ENCODE peak calls at places on chromosomes 12 and 14, in five cellular contexts. Y is GM23338, N is RCC 7860, C is A549, O is T1000. P is an unnamed sample.

GRCh38 chr12:96520767-96521166 is 31.4 kb downstream of the CFAP54 start:
- DNase-seq in Y (no peak), N (no peak), C (no peak), O (no peak), P (no peak)

GRCh38 chr14:54762296-54762695 is 140.3 kb downstream of the GCH1 start:
- DNase-seq in Y (no peak), N (no peak), C (no peak), O (no peak), P (no peak)

GRCh38 chr12:68665016-68665569 is 21.7 kb upstream of the NUP107 start:
- DNase-seq in Y (no peak), N (no peak), C (peak), O (no peak), P (no peak)

GRCh38 chr12:27967551-27968054 is 4.9 kb downstream of the PTHLH start:
- DNase-seq in Y (no peak), N (peak), C (no peak), O (no peak), P (no peak)

GRCh38 chr12:109544955-109545531 is 28.3 kb downstream of the MMAB start:
- DNase-seq in Y (no peak), N (peak), C (no peak), O (peak), P (no peak)

GRCh38 chr14:36525746-36526099 is 5.7 kb upstream of the NKX2-1 start:
- DNase-seq in Y (no peak), N (no peak), C (no peak), O (no peak), P (no peak)

GRCh38 chr14:31949709-31950108 is 127.4 kb upstream of the ARHGAP5 start:
- DNase-seq in Y (no peak), N (no peak), C (peak), O (no peak), P (no peak)

GRCh38 chr14:95871531-95871930 is 5.1 kb upstream of the TUNAR start:
- DNase-seq in Y (no peak), N (no peak), C (no peak), O (no peak), P (no peak)

P was measured in mesendoderm.